ENCODE peak calls at places on chromosomes 11 and 22, in seven cellular contexts. One of them, this sample, is unnamed.

GRCh38 chr11:122440783-122441701 is 214.5 kb upstream of the UBASH3B start:
- DNase-seq in hepatocyte: peak; percentile 56
- DNase-seq in iris pigment epithelial cell: peak; percentile 2
- DNase-seq in activated naive CD4-positive, alpha-beta T cell treated with Interleukin-2 at 50 U/mL for 16 hours: no peak
- DNase-seq in ELF-1: peak; percentile 44
- DNase-seq in CD8-positive, alpha-beta T cell: no peak
- DNase-seq in CD4-positive, alpha-beta T cell: no peak
- DNase-seq in this sample: peak; percentile 83

GRCh38 chr11:59756845-59757244 is 1.7 kb downstream of the STX3 start:
- DNase-seq in ELF-1: peak; percentile 76
- DNase-seq in CD4-positive, alpha-beta T cell: no peak
- DNase-seq in iris pigment epithelial cell: peak; percentile 41
- DNase-seq in activated naive CD4-positive, alpha-beta T cell treated with Interleukin-2 at 50 U/mL for 16 hours: no peak
- DNase-seq in hepatocyte: peak; percentile 84
- DNase-seq in CD8-positive, alpha-beta T cell: no peak
- DNase-seq in this sample: no peak

GRCh38 chr11:111836766-111837165 is 34.6 kb downstream of the ALG9 start:
- DNase-seq in ELF-1: no peak
- DNase-seq in hepatocyte: peak; percentile 18
- DNase-seq in CD8-positive, alpha-beta T cell: no peak
- DNase-seq in CD4-positive, alpha-beta T cell: no peak
- DNase-seq in activated naive CD4-positive, alpha-beta T cell treated with Interleukin-2 at 50 U/mL for 16 hours: no peak
- DNase-seq in iris pigment epithelial cell: peak; percentile 80
- DNase-seq in this sample: no peak

GRCh38 chr22:21762712-21763581 is 27.4 kb upstream of the YPEL1 start:
- DNase-seq in activated naive CD4-positive, alpha-beta T cell treated with Interleukin-2 at 50 U/mL for 16 hours: peak; percentile 62
- DNase-seq in ELF-1: no peak
- DNase-seq in hepatocyte: no peak
- DNase-seq in CD8-positive, alpha-beta T cell: peak; percentile 56
- DNase-seq in CD4-positive, alpha-beta T cell: no peak
- DNase-seq in iris pigment epithelial cell: no peak
- DNase-seq in this sample: peak; percentile 56

GRCh38 chr11:46277623-46278386 is at the start of gene CREB3L1:
- DNase-seq in CD8-positive, alpha-beta T cell: no peak
- DNase-seq in activated naive CD4-positive, alpha-beta T cell treated with Interleukin-2 at 50 U/mL for 16 hours: no peak
- DNase-seq in ELF-1: no peak
- DNase-seq in iris pigment epithelial cell: no peak
- DNase-seq in CD4-positive, alpha-beta T cell: no peak
- DNase-seq in hepatocyte: peak; percentile 36
- DNase-seq in this sample: peak; percentile 89

GRCh38 chr11:8080674-8081590 is at the start of gene TUB:
- DNase-seq in activated naive CD4-positive, alpha-beta T cell treated with Interleukin-2 at 50 U/mL for 16 hours: peak; percentile 4
- DNase-seq in iris pigment epithelial cell: no peak
- DNase-seq in CD8-positive, alpha-beta T cell: no peak
- DNase-seq in ELF-1: no peak
- DNase-seq in hepatocyte: peak; percentile 67
- DNase-seq in CD4-positive, alpha-beta T cell: no peak
- DNase-seq in this sample: peak; percentile 76

GRCh38 chr11:607971-608659 is 7.6 kb downstream of the IRF7 start:
- DNase-seq in hepatocyte: no peak
- DNase-seq in ELF-1: no peak
- DNase-seq in iris pigment epithelial cell: no peak
- DNase-seq in CD8-positive, alpha-beta T cell: no peak
- DNase-seq in CD4-positive, alpha-beta T cell: no peak
- DNase-seq in activated naive CD4-positive, alpha-beta T cell treated with Interleukin-2 at 50 U/mL for 16 hours: no peak
- DNase-seq in this sample: no peak

GRCh38 chr11:13030857-13031256 is 21.7 kb downstream of the RASSF10 start:
- DNase-seq in CD4-positive, alpha-beta T cell: no peak
- DNase-seq in hepatocyte: peak; percentile 21
- DNase-seq in activated naive CD4-positive, alpha-beta T cell treated with Interleukin-2 at 50 U/mL for 16 hours: no peak
- DNase-seq in iris pigment epithelial cell: no peak
- DNase-seq in CD8-positive, alpha-beta T cell: no peak
- DNase-seq in ELF-1: no peak
- DNase-seq in this sample: no peak

GRCh38 chr22:44098021-44098739 is 74.1 kb downstream of the PARVB start:
- DNase-seq in hepatocyte: no peak
- DNase-seq in CD8-positive, alpha-beta T cell: no peak
- DNase-seq in iris pigment epithelial cell: no peak
- DNase-seq in activated naive CD4-positive, alpha-beta T cell treated with Interleukin-2 at 50 U/mL for 16 hours: no peak
- DNase-seq in ELF-1: no peak
- DNase-seq in CD4-positive, alpha-beta T cell: no peak
- DNase-seq in this sample: peak; percentile 68

GRCh38 chr11:86802601-86803051 is 2.3 kb downstream of the PRSS23 start:
- DNase-seq in activated naive CD4-positive, alpha-beta T cell treated with Interleukin-2 at 50 U/mL for 16 hours: no peak
- DNase-seq in CD8-positive, alpha-beta T cell: no peak
- DNase-seq in CD4-positive, alpha-beta T cell: no peak
- DNase-seq in ELF-1: peak; percentile 33
- DNase-seq in iris pigment epithelial cell: peak; percentile 57
- DNase-seq in hepatocyte: peak; percentile 70
- DNase-seq in this sample: no peak

GRCh38 chr11:45067966-45068365 is 78.5 kb upstream of the PRDM11 start:
- DNase-seq in activated naive CD4-positive, alpha-beta T cell treated with Interleukin-2 at 50 U/mL for 16 hours: no peak
- DNase-seq in ELF-1: no peak
- DNase-seq in CD8-positive, alpha-beta T cell: no peak
- DNase-seq in CD4-positive, alpha-beta T cell: no peak
- DNase-seq in hepatocyte: no peak
- DNase-seq in iris pigment epithelial cell: no peak
- DNase-seq in this sample: no peak

GRCh38 chr11:117733311-117733710 is 63.7 kb downstream of the DSCAML1 start:
- DNase-seq in activated naive CD4-positive, alpha-beta T cell treated with Interleukin-2 at 50 U/mL for 16 hours: no peak
- DNase-seq in CD8-positive, alpha-beta T cell: no peak
- DNase-seq in ELF-1: no peak
- DNase-seq in CD4-positive, alpha-beta T cell: no peak
- DNase-seq in iris pigment epithelial cell: no peak
- DNase-seq in hepatocyte: no peak
- DNase-seq in this sample: peak; percentile 62

GRCh38 chr11:15119352-15119751 is 4.6 kb downstream of the INSC start:
- DNase-seq in iris pigment epithelial cell: no peak
- DNase-seq in hepatocyte: no peak
- DNase-seq in CD8-positive, alpha-beta T cell: no peak
- DNase-seq in CD4-positive, alpha-beta T cell: no peak
- DNase-seq in activated naive CD4-positive, alpha-beta T cell treated with Interleukin-2 at 50 U/mL for 16 hours: no peak
- DNase-seq in ELF-1: no peak
- DNase-seq in this sample: no peak

GRCh38 chr22:24695958-24696511 is 78.5 kb downstream of the PIWIL3 start:
- DNase-seq in CD4-positive, alpha-beta T cell: no peak
- DNase-seq in ELF-1: peak; percentile 52
- DNase-seq in iris pigment epithelial cell: peak; percentile 36
- DNase-seq in activated naive CD4-positive, alpha-beta T cell treated with Interleukin-2 at 50 U/mL for 16 hours: no peak
- DNase-seq in CD8-positive, alpha-beta T cell: no peak
- DNase-seq in hepatocyte: no peak
- DNase-seq in this sample: no peak

GRCh38 chr11:46729110-46730027 is 10.4 kb downstream of the F2 start:
- DNase-seq in CD4-positive, alpha-beta T cell: no peak
- DNase-seq in iris pigment epithelial cell: peak; percentile 31
- DNase-seq in ELF-1: no peak
- DNase-seq in activated naive CD4-positive, alpha-beta T cell treated with Interleukin-2 at 50 U/mL for 16 hours: no peak
- DNase-seq in hepatocyte: no peak
- DNase-seq in CD8-positive, alpha-beta T cell: no peak
- DNase-seq in this sample: no peak

GRCh38 chr11:116422976-116423375 is 349.8 kb downstream of the BUD13 start:
- DNase-seq in CD4-positive, alpha-beta T cell: no peak
- DNase-seq in CD8-positive, alpha-beta T cell: no peak
- DNase-seq in hepatocyte: no peak
- DNase-seq in iris pigment epithelial cell: no peak
- DNase-seq in ELF-1: peak; percentile 75
- DNase-seq in activated naive CD4-positive, alpha-beta T cell treated with Interleukin-2 at 50 U/mL for 16 hours: no peak
- DNase-seq in this sample: peak; percentile 34

GRCh38 chr11:21794306-21794705 is 398.6 kb upstream of the ANO5 start:
- DNase-seq in CD8-positive, alpha-beta T cell: no peak
- DNase-seq in activated naive CD4-positive, alpha-beta T cell treated with Interleukin-2 at 50 U/mL for 16 hours: no peak
- DNase-seq in hepatocyte: no peak
- DNase-seq in ELF-1: no peak
- DNase-seq in CD4-positive, alpha-beta T cell: no peak
- DNase-seq in iris pigment epithelial cell: no peak
- DNase-seq in this sample: no peak

GRCh38 chr11:61171907-61172306 is 10.7 kb upstream of the VPS37C start:
- DNase-seq in ELF-1: no peak
- DNase-seq in hepatocyte: no peak
- DNase-seq in CD4-positive, alpha-beta T cell: no peak
- DNase-seq in activated naive CD4-positive, alpha-beta T cell treated with Interleukin-2 at 50 U/mL for 16 hours: no peak
- DNase-seq in CD8-positive, alpha-beta T cell: no peak
- DNase-seq in iris pigment epithelial cell: no peak
- DNase-seq in this sample: no peak

GRCh38 chr11:64359712-64360402 is 895 bp downstream of the RPS6KA4 start:
- DNase-seq in iris pigment epithelial cell: no peak
- DNase-seq in CD8-positive, alpha-beta T cell: no peak
- DNase-seq in ELF-1: no peak
- DNase-seq in CD4-positive, alpha-beta T cell: no peak
- DNase-seq in hepatocyte: peak; percentile 11
- DNase-seq in activated naive CD4-positive, alpha-beta T cell treated with Interleukin-2 at 50 U/mL for 16 hours: peak; percentile 27
- DNase-seq in this sample: no peak

GRCh38 chr11:92702771-92703170 is 266.7 kb upstream of the MTNR1B start:
- DNase-seq in CD4-positive, alpha-beta T cell: no peak
- DNase-seq in iris pigment epithelial cell: peak; percentile 5
- DNase-seq in activated naive CD4-positive, alpha-beta T cell treated with Interleukin-2 at 50 U/mL for 16 hours: no peak
- DNase-seq in hepatocyte: no peak
- DNase-seq in ELF-1: no peak
- DNase-seq in CD8-positive, alpha-beta T cell: no peak
- DNase-seq in this sample: no peak

GRCh38 chr11:89922195-89922660 is at the start of gene TRIM49D1:
- DNase-seq in hepatocyte: no peak
- DNase-seq in activated naive CD4-positive, alpha-beta T cell treated with Interleukin-2 at 50 U/mL for 16 hours: no peak
- DNase-seq in iris pigment epithelial cell: no peak
- DNase-seq in ELF-1: no peak
- DNase-seq in CD4-positive, alpha-beta T cell: no peak
- DNase-seq in CD8-positive, alpha-beta T cell: no peak
- DNase-seq in this sample: peak; percentile 22

GRCh38 chr11:92500463-92500862 is 275.8 kb downstream of the FAT3 start:
- DNase-seq in CD4-positive, alpha-beta T cell: no peak
- DNase-seq in CD8-positive, alpha-beta T cell: no peak
- DNase-seq in iris pigment epithelial cell: no peak
- DNase-seq in ELF-1: no peak
- DNase-seq in hepatocyte: no peak
- DNase-seq in activated naive CD4-positive, alpha-beta T cell treated with Interleukin-2 at 50 U/mL for 16 hours: no peak
- DNase-seq in this sample: no peak

GRCh38 chr22:36770116-36770945 is 5.6 kb downstream of the IFT27 start:
- DNase-seq in ELF-1: peak; percentile 57
- DNase-seq in CD4-positive, alpha-beta T cell: no peak
- DNase-seq in hepatocyte: no peak
- DNase-seq in CD8-positive, alpha-beta T cell: no peak
- DNase-seq in iris pigment epithelial cell: no peak
- DNase-seq in activated naive CD4-positive, alpha-beta T cell treated with Interleukin-2 at 50 U/mL for 16 hours: no peak
- DNase-seq in this sample: no peak

GRCh38 chr11:68036141-68036716 is 2.6 kb upstream of the TCIRG1 start:
- DNase-seq in activated naive CD4-positive, alpha-beta T cell treated with Interleukin-2 at 50 U/mL for 16 hours: no peak
- DNase-seq in ELF-1: no peak
- DNase-seq in CD8-positive, alpha-beta T cell: no peak
- DNase-seq in hepatocyte: no peak
- DNase-seq in iris pigment epithelial cell: no peak
- DNase-seq in CD4-positive, alpha-beta T cell: no peak
- DNase-seq in this sample: no peak

GRCh38 chr11:108796551-108796950 is 131.7 kb downstream of the DDX10 start:
- DNase-seq in CD4-positive, alpha-beta T cell: no peak
- DNase-seq in CD8-positive, alpha-beta T cell: no peak
- DNase-seq in activated naive CD4-positive, alpha-beta T cell treated with Interleukin-2 at 50 U/mL for 16 hours: no peak
- DNase-seq in iris pigment epithelial cell: no peak
- DNase-seq in ELF-1: no peak
- DNase-seq in hepatocyte: no peak
- DNase-seq in this sample: no peak

GRCh38 chr11:123184531-123184930 is 10.5 kb downstream of the CLMP start:
- DNase-seq in ELF-1: no peak
- DNase-seq in activated naive CD4-positive, alpha-beta T cell treated with Interleukin-2 at 50 U/mL for 16 hours: no peak
- DNase-seq in CD8-positive, alpha-beta T cell: no peak
- DNase-seq in CD4-positive, alpha-beta T cell: no peak
- DNase-seq in hepatocyte: no peak
- DNase-seq in iris pigment epithelial cell: no peak
- DNase-seq in this sample: no peak

GRCh38 chr22:28882878-28883656 is at the start of gene ZNRF3:
- DNase-seq in hepatocyte: peak; percentile 99
- DNase-seq in CD8-positive, alpha-beta T cell: peak; percentile 93
- DNase-seq in ELF-1: peak; percentile 86
- DNase-seq in activated naive CD4-positive, alpha-beta T cell treated with Interleukin-2 at 50 U/mL for 16 hours: peak; percentile 85
- DNase-seq in iris pigment epithelial cell: peak; percentile 93
- DNase-seq in CD4-positive, alpha-beta T cell: peak; percentile 96
- DNase-seq in this sample: peak; percentile 98

GRCh38 chr11:65774525-65775306 is 6.1 kb downstream of the AP5B1 start:
- DNase-seq in ELF-1: no peak
- DNase-seq in hepatocyte: no peak
- DNase-seq in iris pigment epithelial cell: no peak
- DNase-seq in CD4-positive, alpha-beta T cell: no peak
- DNase-seq in activated naive CD4-positive, alpha-beta T cell treated with Interleukin-2 at 50 U/mL for 16 hours: no peak
- DNase-seq in CD8-positive, alpha-beta T cell: no peak
- DNase-seq in this sample: peak; percentile 66

GRCh38 chr11:6568191-6568918 is 35.1 kb downstream of the RRP8 start:
- DNase-seq in activated naive CD4-positive, alpha-beta T cell treated with Interleukin-2 at 50 U/mL for 16 hours: no peak
- DNase-seq in iris pigment epithelial cell: peak; percentile 78
- DNase-seq in CD8-positive, alpha-beta T cell: no peak
- DNase-seq in hepatocyte: peak; percentile 65
- DNase-seq in CD4-positive, alpha-beta T cell: no peak
- DNase-seq in ELF-1: peak; percentile 92
- DNase-seq in this sample: peak; percentile 76

GRCh38 chr11:13216019-13217006 is 61.3 kb upstream of the BMAL1 start:
- DNase-seq in CD4-positive, alpha-beta T cell: no peak
- DNase-seq in CD8-positive, alpha-beta T cell: no peak
- DNase-seq in activated naive CD4-positive, alpha-beta T cell treated with Interleukin-2 at 50 U/mL for 16 hours: peak; percentile 33
- DNase-seq in ELF-1: peak; percentile 86
- DNase-seq in hepatocyte: peak; percentile 44
- DNase-seq in iris pigment epithelial cell: peak; percentile 96
- DNase-seq in this sample: no peak

GRCh38 chr11:91219501-91219900 is 996.7 kb upstream of the CHORDC1 start:
- DNase-seq in activated naive CD4-positive, alpha-beta T cell treated with Interleukin-2 at 50 U/mL for 16 hours: no peak
- DNase-seq in hepatocyte: no peak
- DNase-seq in CD8-positive, alpha-beta T cell: no peak
- DNase-seq in iris pigment epithelial cell: peak; percentile 28
- DNase-seq in ELF-1: no peak
- DNase-seq in CD4-positive, alpha-beta T cell: no peak
- DNase-seq in this sample: no peak

GRCh38 chr22:23570681-23571080 is 9.4 kb downstream of the IGLL1 start:
- DNase-seq in iris pigment epithelial cell: no peak
- DNase-seq in CD4-positive, alpha-beta T cell: no peak
- DNase-seq in ELF-1: no peak
- DNase-seq in hepatocyte: no peak
- DNase-seq in CD8-positive, alpha-beta T cell: no peak
- DNase-seq in activated naive CD4-positive, alpha-beta T cell treated with Interleukin-2 at 50 U/mL for 16 hours: no peak
- DNase-seq in this sample: peak; percentile 58

GRCh38 chr11:30316237-30316636 is 6.7 kb upstream of the ARL14EP start:
- DNase-seq in CD4-positive, alpha-beta T cell: no peak
- DNase-seq in hepatocyte: no peak
- DNase-seq in activated naive CD4-positive, alpha-beta T cell treated with Interleukin-2 at 50 U/mL for 16 hours: no peak
- DNase-seq in iris pigment epithelial cell: no peak
- DNase-seq in ELF-1: no peak
- DNase-seq in CD8-positive, alpha-beta T cell: no peak
- DNase-seq in this sample: no peak

GRCh38 chr11:134151083-134151747 is 72.6 kb downstream of the NCAPD3 start:
- DNase-seq in activated naive CD4-positive, alpha-beta T cell treated with Interleukin-2 at 50 U/mL for 16 hours: no peak
- DNase-seq in CD8-positive, alpha-beta T cell: no peak
- DNase-seq in ELF-1: no peak
- DNase-seq in hepatocyte: no peak
- DNase-seq in iris pigment epithelial cell: no peak
- DNase-seq in CD4-positive, alpha-beta T cell: no peak
- DNase-seq in this sample: no peak

This sample was measured in posterior vena cava.